ENCODE peak calls at places on chromosomes 2 and 18, in five cellular contexts. One of them, this sample, is unnamed.

GRCh38 chr18:52499646-52500045 is 159.6 kb downstream of the DCC start:
- DNase-seq in left ventricle myocardium inferior: no peak
- DNase-seq in fibroblast of lung: no peak
- DNase-seq in RWPE1: no peak
- DNase-seq in HCT116: no peak
- DNase-seq in this sample: no peak

GRCh38 chr18:8754995-8755955 is 49.9 kb downstream of the MTCL1 start:
- DNase-seq in HCT116: no peak
- DNase-seq in left ventricle myocardium inferior: no peak
- DNase-seq in fibroblast of lung: peak; percentile 92
- DNase-seq in RWPE1: no peak
- DNase-seq in this sample: no peak

GRCh38 chr2:16031848-16032159 is 91.5 kb downstream of the MYCN start:
- DNase-seq in left ventricle myocardium inferior: no peak
- DNase-seq in HCT116: no peak
- DNase-seq in fibroblast of lung: no peak
- DNase-seq in RWPE1: no peak
- DNase-seq in this sample: no peak

GRCh38 chr18:75111673-75112485 is 97.1 kb downstream of the PTGR3 start:
- DNase-seq in HCT116: no peak
- DNase-seq in fibroblast of lung: no peak
- DNase-seq in RWPE1: peak; percentile 45
- DNase-seq in left ventricle myocardium inferior: no peak
- DNase-seq in this sample: no peak

GRCh38 chr18:9008203-9008708 is 94.2 kb upstream of the NDUFV2 start:
- DNase-seq in HCT116: no peak
- DNase-seq in fibroblast of lung: no peak
- DNase-seq in RWPE1: no peak
- DNase-seq in left ventricle myocardium inferior: no peak
- DNase-seq in this sample: no peak

GRCh38 chr2:236871500-236872001 is 214.1 kb upstream of the COPS8 start:
- DNase-seq in RWPE1: peak; percentile 86
- DNase-seq in left ventricle myocardium inferior: peak; percentile 31
- DNase-seq in fibroblast of lung: peak; percentile 92
- DNase-seq in HCT116: no peak
- DNase-seq in this sample: peak; percentile 95

GRCh38 chr2:6826081-6826913 is 39.4 kb downstream of the CMPK2 start:
- DNase-seq in HCT116: peak; percentile 71
- DNase-seq in left ventricle myocardium inferior: no peak
- DNase-seq in fibroblast of lung: peak; percentile 75
- DNase-seq in RWPE1: peak; percentile 46
- DNase-seq in this sample: peak; percentile 72

GRCh38 chr2:138228101-138228500 is 263.8 kb downstream of the HNMT start:
- DNase-seq in RWPE1: no peak
- DNase-seq in left ventricle myocardium inferior: no peak
- DNase-seq in fibroblast of lung: no peak
- DNase-seq in HCT116: no peak
- DNase-seq in this sample: no peak

GRCh38 chr2:74417763-74418162 is 3.7 kb downstream of the C2orf81 start:
- DNase-seq in RWPE1: no peak
- DNase-seq in HCT116: no peak
- DNase-seq in fibroblast of lung: no peak
- DNase-seq in left ventricle myocardium inferior: no peak
- DNase-seq in this sample: no peak

GRCh38 chr18:32577561-32577960 is 106.9 kb upstream of the GAREM1 start:
- DNase-seq in RWPE1: no peak
- DNase-seq in left ventricle myocardium inferior: no peak
- DNase-seq in HCT116: no peak
- DNase-seq in fibroblast of lung: no peak
- DNase-seq in this sample: no peak

GRCh38 chr18:28045176-28045810 is 131.6 kb downstream of the CDH2 start:
- DNase-seq in RWPE1: no peak
- DNase-seq in left ventricle myocardium inferior: no peak
- DNase-seq in fibroblast of lung: peak; percentile 88
- DNase-seq in HCT116: no peak
- DNase-seq in this sample: no peak

GRCh38 chr2:219230201-219230540 is 565 bp downstream of the ANKZF1 start:
- DNase-seq in left ventricle myocardium inferior: no peak
- DNase-seq in RWPE1: peak; percentile 51
- DNase-seq in HCT116: no peak
- DNase-seq in fibroblast of lung: peak; percentile 36
- DNase-seq in this sample: no peak

GRCh38 chr2:138708682-138709241 is 71.4 kb downstream of the NXPH2 start:
- DNase-seq in fibroblast of lung: peak; percentile 82
- DNase-seq in left ventricle myocardium inferior: no peak
- DNase-seq in HCT116: no peak
- DNase-seq in RWPE1: no peak
- DNase-seq in this sample: no peak

GRCh38 chr2:167294031-167294774 is 405.9 kb downstream of the XIRP2 start:
- DNase-seq in RWPE1: no peak
- DNase-seq in fibroblast of lung: peak; percentile 32
- DNase-seq in left ventricle myocardium inferior: no peak
- DNase-seq in HCT116: no peak
- DNase-seq in this sample: no peak

GRCh38 chr2:142693171-142693950 is 184.1 kb upstream of the KYNU start:
- DNase-seq in left ventricle myocardium inferior: no peak
- DNase-seq in fibroblast of lung: no peak
- DNase-seq in RWPE1: no peak
- DNase-seq in HCT116: no peak
- DNase-seq in this sample: no peak

DNA sequence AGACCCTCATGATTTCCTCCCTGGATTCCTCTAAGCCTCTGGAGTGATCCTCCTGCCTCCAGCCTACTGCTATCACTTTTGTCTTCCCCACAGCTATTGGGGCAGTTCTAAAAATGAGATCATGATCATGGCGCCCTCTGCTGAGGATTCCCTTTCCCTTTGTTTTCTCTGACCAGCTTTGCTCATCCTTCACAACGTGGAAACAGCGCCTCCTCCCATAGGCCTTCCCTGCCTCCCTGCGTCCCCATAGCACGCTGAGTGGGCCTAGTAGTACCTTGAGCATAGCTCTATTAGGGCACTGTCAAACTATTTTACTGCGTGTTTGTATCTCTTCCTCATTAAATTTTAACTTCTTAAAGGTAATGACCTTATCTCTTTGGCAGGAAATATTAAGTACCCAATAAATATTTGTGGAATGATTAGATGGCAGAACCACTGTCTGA is 207.0 kb upstream of the FANCL start:
- DNase-seq in fibroblast of lung: peak; percentile 72
- DNase-seq in left ventricle myocardium inferior: peak; percentile 20
- DNase-seq in RWPE1: peak; percentile 30
- DNase-seq in HCT116: peak; percentile 88
- DNase-seq in this sample: peak; percentile 12
- H3K27ac ChIP-seq in fibroblast of lung: no peak overlapping the region
- H3K27ac ChIP-seq in left ventricle myocardium inferior: no peak overlapping the region
- H3K27ac ChIP-seq in RWPE1: no peak overlapping the region
- H3K27ac ChIP-seq in HCT116: no peak overlapping the region
- H3K27ac ChIP-seq in this sample: peak overlapping the region; percentile 64

GRCh38 chr2:163731735-163732134 is 4.1 kb downstream of the FIGN start:
- DNase-seq in RWPE1: no peak
- DNase-seq in HCT116: no peak
- DNase-seq in fibroblast of lung: peak; percentile 21
- DNase-seq in left ventricle myocardium inferior: no peak
- DNase-seq in this sample: no peak
- H3K27ac ChIP-seq in RWPE1: no peak overlapping the region
- H3K27ac ChIP-seq in HCT116: no peak overlapping the region
- H3K27ac ChIP-seq in fibroblast of lung: no peak overlapping the region
- H3K27ac ChIP-seq in left ventricle myocardium inferior: peak overlapping the region; percentile 96
- H3K27ac ChIP-seq in this sample: no peak overlapping the region

DNA sequence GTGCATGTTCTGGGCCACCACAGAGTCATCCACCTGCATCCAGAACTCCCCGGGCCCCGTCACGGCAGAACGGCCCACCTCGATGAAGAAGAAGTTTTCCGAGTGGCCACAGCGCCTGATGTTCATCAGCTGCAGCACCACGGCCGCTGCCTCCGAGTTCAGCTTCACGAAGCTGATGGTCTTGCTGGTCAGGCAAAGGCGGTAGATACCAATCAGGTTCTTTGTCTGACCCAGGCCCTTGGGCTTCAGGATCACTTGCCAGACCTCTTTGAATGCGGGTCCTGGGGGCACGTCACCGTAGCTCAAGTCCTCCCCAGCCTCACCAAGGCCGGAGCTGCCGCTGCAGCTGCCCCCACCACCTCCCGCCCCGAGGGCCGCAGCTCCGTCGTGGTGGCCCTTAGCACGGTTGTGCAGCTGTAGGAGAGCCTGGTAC is 1.6 kb downstream of the IRS1 start:
- DNase-seq in RWPE1: no peak
- DNase-seq in fibroblast of lung: no peak
- DNase-seq in HCT116: no peak
- DNase-seq in left ventricle myocardium inferior: peak; percentile 18
- DNase-seq in this sample: no peak
- H3K27ac ChIP-seq in RWPE1: peak overlapping the region; percentile 92
- H3K27ac ChIP-seq in fibroblast of lung: peak overlapping the region; percentile 88
- H3K27ac ChIP-seq in HCT116: peak overlapping the region; percentile 88
- H3K27ac ChIP-seq in left ventricle myocardium inferior: peak overlapping the region; percentile 95
- H3K27ac ChIP-seq in this sample: peak overlapping the region; percentile 96

GRCh38 chr2:47655563-47655880 is 127.4 kb upstream of the MSH6 start:
- DNase-seq in RWPE1: no peak
- DNase-seq in fibroblast of lung: no peak
- DNase-seq in HCT116: no peak
- DNase-seq in left ventricle myocardium inferior: no peak
- DNase-seq in this sample: no peak
- H3K27ac ChIP-seq in RWPE1: no peak overlapping the region
- H3K27ac ChIP-seq in fibroblast of lung: no peak overlapping the region
- H3K27ac ChIP-seq in HCT116: no peak overlapping the region
- H3K27ac ChIP-seq in left ventricle myocardium inferior: no peak overlapping the region
- H3K27ac ChIP-seq in this sample: no peak overlapping the region

GRCh38 chr2:38146917-38147307 is 71.0 kb upstream of the CYP1B1 start:
- DNase-seq in left ventricle myocardium inferior: no peak
- DNase-seq in fibroblast of lung: peak; percentile 99
- DNase-seq in RWPE1: peak; percentile 89
- DNase-seq in HCT116: peak; percentile 79
- DNase-seq in this sample: peak; percentile 82
- H3K27ac ChIP-seq in left ventricle myocardium inferior: peak overlapping the region; percentile 76
- H3K27ac ChIP-seq in fibroblast of lung: peak overlapping the region; percentile 98
- H3K27ac ChIP-seq in RWPE1: peak overlapping the region; percentile 99
- H3K27ac ChIP-seq in HCT116: peak overlapping the region; percentile 69
- H3K27ac ChIP-seq in this sample: peak overlapping the region; percentile 86

This sample was measured in epithelial cell of prostate.